ENCODE peak calls at places on chromosomes 16 and 17, in eight cellular contexts. L is CD8-positive, alpha-beta T cell; Y is DND-41; F is cardiac muscle cell; M is tibial nerve; T is psoas muscle; P is ovary; C is GM12878. O is an unnamed sample.

GRCh38 chr17:58330544-58330996 is 2.0 kb upstream of the TSPOAP1 start:
- DNase-seq in L (no peak), Y (peak; percentile 55), F (no peak), M (no peak), T (no peak), P (no peak), C (no peak), O (peak; percentile 24)

GRCh38 chr17:4205917-4206316 is 57.9 kb downstream of the ANKFY1 start:
- DNase-seq in L (no peak), Y (no peak), F (no peak), M (no peak), T (no peak), P (no peak), C (no peak), O (no peak)

GRCh38 chr16:53207810-53208752 is 153.3 kb downstream of the CHD9 start:
- DNase-seq in L (peak; percentile 11), Y (peak; percentile 79), F (peak; percentile 89), M (no peak), T (no peak), P (peak; percentile 37), C (peak; percentile 69), O (no peak)

GRCh38 chr17:57604771-57605733 is 140.0 kb downstream of the CCDC182 start:
- DNase-seq in L (peak; percentile 37), Y (peak; percentile 94), F (peak; percentile 74), M (no peak), T (no peak), P (peak; percentile 83), C (peak; percentile 62), O (peak; percentile 57)

GRCh38 chr17:82917656-82918345 is 78.0 kb upstream of the ZNF750 start:
- DNase-seq in L (peak; percentile 44), Y (peak; percentile 55), F (peak; percentile 30), M (no peak), T (no peak), P (no peak), C (no peak), O (no peak)

GRCh38 chr16:79607587-79607986 is 7.0 kb upstream of the MAF start:
- DNase-seq in L (no peak), Y (no peak), F (no peak), M (no peak), T (no peak), P (no peak), C (no peak), O (no peak)

GRCh38 chr16:56742030-56742984 is 12.4 kb downstream of the NUP93 start:
- DNase-seq in L (no peak), Y (no peak), F (no peak), M (no peak), T (no peak), P (no peak), C (no peak), O (no peak)

GRCh38 chr16:87924041-87924851 is 12.1 kb downstream of the CA5A start:
- DNase-seq in L (no peak), Y (no peak), F (no peak), M (no peak), T (no peak), P (no peak), C (peak; percentile 16), O (no peak)

GRCh38 chr17:80891096-80892018 is 100.3 kb upstream of the CHMP6 start:
- DNase-seq in L (peak; percentile 73), Y (peak; percentile 32), F (no peak), M (no peak), T (peak; percentile 40), P (no peak), C (peak; percentile 56), O (peak; percentile 82)

GRCh38 chr16:85360323-85361277 is 248.3 kb upstream of the CIBAR2 start:
- DNase-seq in L (no peak), Y (peak; percentile 87), F (no peak), M (no peak), T (peak; percentile 63), P (no peak), C (no peak), O (no peak)

GRCh38 chr16:57367111-57367752 is 5.1 kb upstream of the CX3CL1 start:
- DNase-seq in L (no peak), Y (no peak), F (no peak), M (no peak), T (no peak), P (no peak), C (no peak), O (no peak)

GRCh38 chr17:57135026-57135747 is 50.1 kb downstream of the AKAP1 start:
- DNase-seq in L (no peak), Y (no peak), F (no peak), M (no peak), T (no peak), P (no peak), C (no peak), O (no peak)

GRCh38 chr17:51152766-51153209 is 571 bp upstream of the NME1 start:
- DNase-seq in L (peak; percentile 12), Y (no peak), F (no peak), M (no peak), T (no peak), P (no peak), C (no peak), O (no peak)

GRCh38 chr16:89557230-89557935 is 3.1 kb upstream of the RPL13 start:
- DNase-seq in L (peak; percentile 84), Y (peak; percentile 81), F (peak; percentile 83), M (peak; percentile 64), T (peak; percentile 85), P (peak; percentile 82), C (no peak), O (peak; percentile 70)

GRCh38 chr17:9021158-9021984 is at the start of gene NTN1:
- DNase-seq in L (peak; percentile 42), Y (peak; percentile 80), F (peak; percentile 69), M (peak; percentile 39), T (peak; percentile 50), P (peak; percentile 36), C (no peak), O (peak; percentile 46)

GRCh38 chr17:68461589-68461988 is 4.3 kb upstream of the WIPI1 start:
- DNase-seq in L (no peak), Y (peak; percentile 88), F (no peak), M (no peak), T (peak; percentile 57), P (no peak), C (no peak), O (no peak)

GRCh38 chr17:12021604-12022003 is 927 bp downstream of the MAP2K4 start:
- DNase-seq in L (no peak), Y (no peak), F (peak; percentile 3), M (no peak), T (no peak), P (no peak), C (no peak), O (peak; percentile 38)

GRCh38 chr16:89685916-89686315 is 573 bp upstream of the CDK10 start:
- DNase-seq in L (no peak), Y (no peak), F (no peak), M (no peak), T (no peak), P (peak; percentile 49), C (no peak), O (no peak)

GRCh38 chr17:20189322-20189721 is 180.2 kb downstream of the SPECC1 start:
- DNase-seq in L (no peak), Y (no peak), F (peak; percentile 14), M (no peak), T (no peak), P (no peak), C (no peak), O (no peak)

GRCh38 chr17:78736526-78737079 is 45.5 kb downstream of the CYTH1 start:
- DNase-seq in L (peak; percentile 65), Y (no peak), F (peak; percentile 48), M (peak; percentile 49), T (peak; percentile 58), P (no peak), C (no peak), O (peak; percentile 77)
- H3K4me3 ChIP-seq in L (peak overlapping the region; percentile 63), Y (no peak overlapping the region), F (no peak overlapping the region), M (peak overlapping the region; percentile 57), T (peak overlapping the region; percentile 66), P (peak overlapping the region; percentile 3), C (peak overlapping the region; percentile 84), O (peak overlapping the region; percentile 71)

GRCh38 chr17:74607219-74607618 is 15.1 kb upstream of the CD300LD start:
- DNase-seq in L (no peak), Y (no peak), F (no peak), M (no peak), T (no peak), P (no peak), C (no peak), O (no peak)
- H3K27me3 ChIP-seq in L (no peaks in the 10 kb centered on the region), Y (peaks cover 25% of the 10 kb centered on the region), F (peaks cover under 1% of the 10 kb centered on the region), M (no peaks in the 10 kb centered on the region), T (peaks cover 12% of the 10 kb centered on the region), P (no peaks in the 10 kb centered on the region), C (peaks cover 2% of the 10 kb centered on the region), O (no peaks in the 10 kb centered on the region)

GRCh38 chr16:30151091-30151490 is 28.1 kb upstream of the MAPK3 start:
- DNase-seq in L (no peak), Y (no peak), F (no peak), M (no peak), T (no peak), P (no peak), C (no peak), O (no peak)

GRCh38 chr16:30152517-30152916 is 29.5 kb upstream of the MAPK3 start:
- DNase-seq in L (no peak), Y (no peak), F (no peak), M (no peak), T (no peak), P (no peak), C (no peak), O (no peak)

GRCh38 chr16:30148101-30148500 is 25.1 kb upstream of the MAPK3 start:
- DNase-seq in L (no peak), Y (no peak), F (no peak), M (no peak), T (no peak), P (no peak), C (no peak), O (no peak)

GRCh38 chr16:30145692-30146091 is 22.7 kb upstream of the MAPK3 start:
- DNase-seq in L (no peak), Y (no peak), F (no peak), M (no peak), T (no peak), P (no peak), C (no peak), O (no peak)

GRCh38 chr16:30149250-30149885 is 26.3 kb upstream of the MAPK3 start:
- DNase-seq in L (no peak), Y (no peak), F (no peak), M (no peak), T (no peak), P (no peak), C (no peak), O (no peak)
- H3K4me1 ChIP-seq in L (no peaks in the 10 kb centered on the region), Y (no peaks in the 10 kb centered on the region), F (no peaks in the 10 kb centered on the region), M (no peaks in the 10 kb centered on the region), T (no peaks in the 10 kb centered on the region), P (no peaks in the 10 kb centered on the region), C (no peaks in the 10 kb centered on the region), O (no peaks in the 10 kb centered on the region)

DNA sequence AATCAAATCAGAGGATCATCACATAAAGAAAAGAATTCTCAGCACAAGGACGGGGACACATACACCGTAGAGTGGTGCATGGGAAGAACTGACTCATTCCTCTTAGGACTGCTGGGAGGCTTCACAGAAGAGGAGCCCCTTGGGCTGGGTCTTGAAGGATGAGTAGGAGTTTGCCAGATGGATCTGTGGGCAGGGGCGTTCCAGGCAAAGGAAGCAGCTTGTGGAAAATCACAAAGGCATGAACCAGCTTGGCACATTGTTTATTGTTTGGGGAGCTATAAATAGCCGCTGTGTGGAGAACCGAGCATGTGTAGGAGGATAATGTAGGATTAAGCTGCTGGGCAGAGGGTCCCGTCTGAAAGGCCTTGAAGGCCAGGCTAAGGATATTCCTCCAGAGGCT is 5.1 kb upstream of the SLC16A11 start:
- DNase-seq in L (no peak), Y (no peak), F (no peak), M (no peak), T (no peak), P (no peak), C (no peak), O (no peak)
- H3K4me3 ChIP-seq in L (no peak overlapping the region), Y (no peak overlapping the region), F (no peak overlapping the region), M (no peak overlapping the region), T (no peak overlapping the region), P (no peak overlapping the region), C (no peak overlapping the region), O (no peak overlapping the region)